ENCODE peak calls at places on chromosome 12, in nine cellular contexts. G is A549, B is tibial nerve, R is fibroblast of villous mesenchyme, Y is lower lobe of right lung, X is pancreas, L is neural progenitor cell, J is brain microvascular endothelial cell, F is psoas muscle. Z is an unnamed sample.

GRCh38 chr12:117045175-117045997 is 53.8 kb downstream of the TESC start:
- DNase-seq in Y (no peak), G (no peak), X (no peak), F (no peak), L (no peak), J (no peak), R (no peak), B (no peak), Z (no peak)

GRCh38 chr12:30996255-30996654 is 69.7 kb downstream of the TSPAN11 start:
- DNase-seq in B (no peak), X (no peak), G (no peak), J (peak), L (no peak), R (peak), Y (no peak), F (no peak), Z (no peak)

GRCh38 chr12:66417217-66417616 is 114.9 kb downstream of the HELB start:
- DNase-seq in J (no peak), F (no peak), B (peak), R (no peak), X (no peak), G (no peak), Y (no peak), L (no peak), Z (no peak)

GRCh38 chr12:64946132-64946829 is 121.8 kb downstream of the TBC1D30 start:
- DNase-seq in Y (no peak), B (peak), R (no peak), J (no peak), F (no peak), G (no peak), X (no peak), L (no peak), Z (no peak)

GRCh38 chr12:123634142-123634561 is 523 bp downstream of the GTF2H3 start:
- DNase-seq in G (no peak), L (no peak), R (no peak), B (no peak), X (no peak), Y (no peak), F (no peak), J (no peak), Z (no peak)

GRCh38 chr12:89390802-89391673 is 38.7 kb upstream of the DUSP6 start:
- DNase-seq in G (no peak), X (no peak), Y (no peak), F (no peak), R (peak), L (no peak), J (peak), B (no peak), Z (peak)

GRCh38 chr12:92502417-92503028 is 200.3 kb upstream of the PLEKHG7 start:
- DNase-seq in X (no peak), G (no peak), R (no peak), Y (no peak), F (no peak), J (no peak), B (peak), L (no peak), Z (no peak)

GRCh38 chr12:59401862-59402261 is 194.0 kb upstream of the SLC16A7 start:
- DNase-seq in J (no peak), R (no peak), X (no peak), L (no peak), G (no peak), F (no peak), Y (no peak), B (no peak), Z (no peak)

GRCh38 chr12:27824126-27824842 is 44.2 kb upstream of the MANSC4 start:
- DNase-seq in J (no peak), L (no peak), Y (no peak), G (no peak), X (no peak), F (no peak), B (no peak), R (no peak), Z (no peak)

GRCh38 chr12:6735448-6736191 is 11.8 kb downstream of the COPS7A start:
- DNase-seq in G (peak), R (peak), B (peak), Y (peak), F (peak), X (no peak), L (peak), J (peak), Z (peak)

GRCh38 chr12:110466791-110467190 is 1.3 kb downstream of the GPN3 start:
- DNase-seq in X (no peak), B (no peak), R (no peak), J (no peak), L (no peak), Y (no peak), G (no peak), F (no peak), Z (no peak)

GRCh38 chr12:78931466-78931990 is 67.0 kb downstream of the SYT1 start:
- DNase-seq in L (peak), X (no peak), Y (no peak), R (no peak), B (no peak), F (no peak), J (no peak), G (no peak), Z (no peak)

GRCh38 chr12:131035268-131035681 is 81.6 kb downstream of the ADGRD1 start:
- DNase-seq in F (no peak), R (no peak), Y (peak), J (no peak), L (no peak), B (no peak), X (no peak), G (no peak), Z (no peak)

GRCh38 chr12:916712-917445 is 32.6 kb downstream of the RAD52 start:
- DNase-seq in R (no peak), J (no peak), L (no peak), G (no peak), B (no peak), Y (no peak), X (no peak), F (no peak), Z (no peak)

GRCh38 chr12:115574831-115575230 is 702.7 kb downstream of the MED13L start:
- DNase-seq in R (no peak), J (no peak), F (no peak), G (no peak), X (no peak), L (no peak), Y (no peak), B (no peak), Z (no peak)

GRCh38 chr12:6724409-6724797 is 557 bp downstream of the COPS7A start:
- DNase-seq in G (no peak), X (no peak), L (no peak), J (peak), Y (peak), R (no peak), B (no peak), F (no peak), Z (peak)

GRCh38 chr12:106358410-106359241 is 1.1 kb downstream of the POLR3B start:
- DNase-seq in R (peak), Y (no peak), X (no peak), J (peak), F (peak), G (peak), L (no peak), B (no peak), Z (peak)

GRCh38 chr12:96425321-96425720 is 25.1 kb upstream of the CDK17 start:
- DNase-seq in B (no peak), L (no peak), J (peak), R (peak), X (no peak), G (no peak), F (no peak), Y (no peak), Z (no peak)

GRCh38 chr12:24996820-24997219 is 47.9 kb upstream of the BCAT1 start:
- DNase-seq in L (no peak), J (no peak), Y (no peak), X (no peak), F (no peak), G (no peak), B (no peak), R (no peak), Z (no peak)

GRCh38 chr12:24996102-24996797 is 47.3 kb upstream of the BCAT1 start:
- DNase-seq in R (no peak), Y (no peak), L (no peak), J (no peak), B (no peak), G (no peak), F (no peak), X (no peak), Z (no peak)

GRCh38 chr12:24993756-24994155 is 44.9 kb upstream of the BCAT1 start:
- DNase-seq in R (no peak), B (no peak), G (no peak), F (no peak), Y (no peak), X (no peak), L (peak), J (no peak), Z (no peak)

GRCh38 chr12:24991209-24992049 is 42.5 kb upstream of the BCAT1 start:
- DNase-seq in L (peak), R (peak), G (peak), Y (no peak), X (no peak), B (no peak), F (no peak), J (peak), Z (no peak)
- TF ChIP-seq CTCF in L (peak), R (peak), G (peak), Y (peak), X (peak), B (peak), F (peak), J (peak), Z (peak)

GRCh38 chr12:55955344-55955743 is 10.5 kb downstream of the PMEL start:
- DNase-seq in L (no peak), J (no peak), G (no peak), R (no peak), Y (no peak), F (no peak), B (no peak), X (no peak), Z (no peak)

GRCh38 chr12:55957106-55957859 is 8.6 kb downstream of the PMEL start:
- DNase-seq in J (no peak), G (no peak), L (no peak), F (no peak), B (no peak), R (no peak), Y (no peak), X (peak), Z (no peak)

GRCh38 chr12:55955800-55956508 is 9.9 kb downstream of the PMEL start:
- DNase-seq in F (no peak), X (no peak), R (peak), J (peak), L (no peak), Y (no peak), B (no peak), G (peak), Z (peak)
- TF ChIP-seq CTCF in F (peak), X (no peak), R (peak), J (peak), L (no peak), Y (no peak), B (no peak), G (peak), Z (peak)

GRCh38 chr12:93990832-93991748 is 157.3 kb upstream of the PLXNC1 start:
- DNase-seq in Y (no peak), G (no peak), L (peak), F (peak), X (no peak), J (peak), B (no peak), R (peak), Z (peak)
- TF ChIP-seq CTCF in Y (no peak), G (no peak), L (peak), F (peak), X (no peak), J (peak), B (peak), R (peak), Z (no peak)

GRCh38 chr12:38056701-38057689 is 259.6 kb upstream of the ALG10B start:
- DNase-seq in B (no peak), X (no peak), G (peak), F (no peak), R (no peak), Y (no peak), L (no peak), J (no peak), Z (no peak)

GRCh38 chr12:38053113-38053512 is 263.5 kb upstream of the ALG10B start:
- DNase-seq in R (no peak), B (no peak), G (no peak), F (no peak), J (no peak), Y (no peak), X (peak), L (no peak), Z (no peak)

DNA sequence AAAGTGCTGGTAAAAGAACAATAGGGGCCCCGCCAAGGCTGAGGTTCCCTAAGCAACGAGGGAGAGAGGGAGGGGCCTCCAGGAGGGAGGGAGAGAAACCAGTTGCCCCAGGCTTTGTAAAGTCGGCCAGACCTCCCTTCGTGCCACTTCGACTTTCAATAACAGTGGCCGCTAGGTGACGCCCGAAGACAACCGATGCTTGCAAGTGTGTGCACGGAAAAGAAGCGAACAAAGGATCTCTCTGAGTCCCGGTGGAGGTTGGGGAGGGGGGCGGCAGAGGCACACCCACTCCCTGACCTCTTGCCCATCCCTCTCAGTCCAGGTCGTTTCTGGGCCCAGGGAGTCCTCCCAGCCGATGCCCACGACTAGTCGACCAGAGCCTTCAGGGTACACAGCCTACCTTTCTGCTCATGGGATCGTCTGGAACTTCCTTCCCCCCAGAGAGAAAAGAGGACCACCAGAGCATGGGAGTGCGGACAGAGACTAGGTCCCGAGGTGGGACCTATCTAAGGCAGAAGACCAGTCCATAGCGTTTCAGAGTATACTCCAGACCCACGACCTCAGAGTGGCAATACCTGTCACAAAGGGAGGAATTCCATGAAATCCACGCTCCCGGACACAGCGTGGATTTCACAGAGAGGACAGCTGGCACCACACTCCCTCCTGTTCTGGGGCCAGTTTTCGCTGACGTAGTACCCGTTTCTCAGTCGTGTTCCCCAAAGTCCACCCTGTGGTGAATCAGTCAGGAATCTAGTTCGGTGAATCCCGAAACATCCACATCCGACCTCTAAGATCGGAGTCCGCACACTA is 262.7 kb upstream of the ALG10B start:
- DNase-seq in L (no peak), B (no peak), J (no peak), F (no peak), X (peak), G (peak), R (no peak), Y (peak), Z (peak)
- TF ChIP-seq CTCF in L (no peak), B (no peak), J (no peak), F (no peak), X (peak), G (peak), R (no peak), Y (peak), Z (peak)